ENCODE peak calls at places on chromosomes 12 and 14, in ten cellular contexts. G, V, Z, W, P, R, C, F, K and Y are unnamed samples.

GRCh38 chr14:77659822-77660221 is 43.4 kb upstream of the SPTLC2 start:
- DNase-seq in G (no peak), V (peak; percentile 32), Z (no peak), W (no peak), P (no peak), R (no peak), C (no peak), F (no peak), K (no peak), Y (no peak)

GRCh38 chr14:21894003-21894897 is 220.6 kb upstream of the OR4E1 start:
- DNase-seq in G (no peak), V (no peak), Z (no peak), W (no peak), P (no peak), R (peak; percentile 41), C (peak; percentile 9), F (peak; percentile 8), K (no peak), Y (peak; percentile 4)

GRCh38 chr14:94362614-94363133 is 25.7 kb downstream of the SERPINA1 start:
- DNase-seq in G (no peak), V (no peak), Z (no peak), W (no peak), P (no peak), R (no peak), C (no peak), F (no peak), K (no peak), Y (no peak)

GRCh38 chr12:12214201-12214600 is 52.6 kb downstream of the LRP6 start:
- DNase-seq in G (no peak), V (no peak), Z (no peak), W (no peak), P (no peak), R (no peak), C (no peak), F (no peak), K (no peak), Y (no peak)

GRCh38 chr12:127548123-127548553 is 718.8 kb upstream of the TMEM132C start:
- DNase-seq in G (no peak), V (peak; percentile 72), Z (no peak), W (peak; percentile 87), P (no peak), R (no peak), C (peak; percentile 19), F (no peak), K (no peak), Y (no peak)

GRCh38 chr12:57609781-57610552 is 1.3 kb upstream of the ARHGEF25 start:
- DNase-seq in G (peak; percentile 61), V (no peak), Z (no peak), W (no peak), P (no peak), R (no peak), C (no peak), F (no peak), K (peak; percentile 63), Y (no peak)

GRCh38 chr14:55849833-55850232 is 268.4 kb upstream of the PELI2 start:
- DNase-seq in G (no peak), V (no peak), Z (no peak), W (no peak), P (no peak), R (no peak), C (no peak), F (no peak), K (no peak), Y (no peak)

GRCh38 chr14:51860836-51861583 is 598 bp downstream of the GNG2 start:
- DNase-seq in G (no peak), V (peak; percentile 53), Z (no peak), W (no peak), P (no peak), R (no peak), C (peak; percentile 35), F (no peak), K (no peak), Y (no peak)

GRCh38 chr14:102659797-102660196 is 67.3 kb downstream of the RCOR1 start:
- DNase-seq in G (no peak), V (peak; percentile 75), Z (no peak), W (peak; percentile 68), P (no peak), R (peak; percentile 60), C (peak; percentile 74), F (no peak), K (no peak), Y (no peak)

GRCh38 chr12:15186593-15186992 is 34.6 kb downstream of the RERG start:
- DNase-seq in G (no peak), V (no peak), Z (no peak), W (no peak), P (no peak), R (peak; percentile 63), C (no peak), F (no peak), K (no peak), Y (no peak)

GRCh38 chr14:88551094-88551870 is 3.5 kb downstream of the PTPN21 start:
- DNase-seq in G (peak; percentile 73), V (peak; percentile 82), Z (peak; percentile 63), W (peak; percentile 84), P (peak; percentile 81), R (peak; percentile 93), C (peak; percentile 91), F (peak; percentile 83), K (peak; percentile 82), Y (no peak)

GRCh38 chr12:124593851-124594401 is 26.5 kb upstream of the NCOR2 start:
- DNase-seq in G (no peak), V (no peak), Z (no peak), W (no peak), P (no peak), R (no peak), C (no peak), F (no peak), K (no peak), Y (no peak)

GRCh38 chr12:77325505-77325904 is 260.1 kb upstream of the E2F7 start:
- DNase-seq in G (no peak), V (no peak), Z (no peak), W (no peak), P (peak; percentile 42), R (no peak), C (no peak), F (no peak), K (no peak), Y (no peak)

GRCh38 chr14:50262865-50263264 is 31.5 kb upstream of the SOS2 start:
- DNase-seq in G (no peak), V (no peak), Z (no peak), W (no peak), P (no peak), R (no peak), C (no peak), F (no peak), K (no peak), Y (no peak)

GRCh38 chr14:97634786-97635185 is 837.6 kb downstream of the VRK1 start:
- DNase-seq in G (no peak), V (no peak), Z (no peak), W (peak; percentile 25), P (no peak), R (peak; percentile 67), C (no peak), F (no peak), K (no peak), Y (no peak)

GRCh38 chr12:56434828-56435227 is 14.4 kb downstream of the TIMELESS start:
- DNase-seq in G (no peak), V (no peak), Z (no peak), W (peak; percentile 26), P (no peak), R (no peak), C (no peak), F (no peak), K (no peak), Y (no peak)

DNA sequence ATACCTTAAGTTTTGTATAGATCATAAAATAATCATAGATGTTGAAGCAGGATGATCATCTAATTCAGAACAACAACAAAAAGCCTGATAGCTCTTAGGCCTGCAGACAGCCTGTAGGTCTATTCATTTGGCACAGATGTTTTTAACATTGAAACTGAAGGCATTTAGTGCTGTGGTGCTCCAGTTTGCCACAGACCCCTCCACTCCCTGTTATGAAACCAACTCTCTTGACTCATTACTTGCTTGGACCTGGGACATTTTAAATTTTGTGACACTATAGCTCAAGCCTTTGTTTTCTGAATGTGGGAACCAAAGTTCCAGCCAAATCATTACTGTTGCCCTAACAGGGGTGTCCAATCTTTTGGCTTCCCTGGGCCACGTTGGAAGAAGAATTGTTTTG is 9.1 kb downstream of the PRKCH start:
- DNase-seq in G (no peak), V (no peak), Z (no peak), W (no peak), P (no peak), R (no peak), C (no peak), F (no peak), K (no peak), Y (no peak)
- H3K4me3 ChIP-seq in G (no peak overlapping the region), V (no peak overlapping the region), Z (no peak overlapping the region), W (no peak overlapping the region), P (no peak overlapping the region), R (no peak overlapping the region), C (no peak overlapping the region), F (no peak overlapping the region), K (no peak overlapping the region), Y (peak overlapping the region; percentile 35)

GRCh38 chr14:39109893-39110715 is 4.0 kb upstream of the GEMIN2 start:
- DNase-seq in G (no peak), V (no peak), Z (no peak), W (no peak), P (no peak), R (no peak), C (no peak), F (peak; percentile 61), K (no peak), Y (no peak)
- H3K4me3 ChIP-seq in G (no peak overlapping the region), V (no peak overlapping the region), Z (no peak overlapping the region), W (no peak overlapping the region), P (no peak overlapping the region), R (no peak overlapping the region), C (no peak overlapping the region), F (no peak overlapping the region), K (no peak overlapping the region), Y (no peak overlapping the region)

DNA sequence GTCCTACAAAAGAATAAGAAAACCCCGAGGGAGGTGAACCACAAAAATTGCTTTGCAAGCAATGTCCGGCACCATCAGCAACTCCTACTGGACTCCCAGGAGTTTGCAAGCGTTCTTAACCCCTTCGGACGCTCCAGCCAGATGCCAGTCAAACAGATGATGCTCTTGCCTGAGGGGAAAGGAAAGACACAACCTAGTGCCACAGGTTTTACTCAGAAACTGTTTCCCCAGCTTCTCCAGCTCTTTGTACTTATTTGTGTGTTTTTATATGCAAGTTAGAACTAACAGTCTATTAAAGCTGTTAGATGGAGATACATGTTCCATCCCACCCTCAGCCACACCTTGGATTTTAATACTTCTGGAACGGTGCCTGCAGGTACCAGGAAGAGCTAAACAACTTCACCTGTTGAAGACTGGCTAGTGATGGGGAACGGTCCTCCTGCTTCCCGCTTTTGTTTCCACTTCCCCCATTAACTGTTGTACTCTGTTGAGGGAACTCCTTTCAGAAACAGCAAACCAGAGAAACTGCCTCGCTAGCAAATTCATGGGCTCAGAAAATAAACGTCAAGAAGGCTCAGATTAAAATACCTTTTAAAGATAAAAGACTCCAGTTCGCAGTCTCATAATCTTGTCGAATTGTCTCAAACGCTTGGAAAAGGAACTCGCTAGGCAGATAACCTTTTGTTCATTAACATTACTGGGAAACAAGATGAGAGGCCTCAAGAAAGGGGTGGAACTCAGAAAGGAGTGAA is 1.1 kb upstream of the FERMT2 start:
- DNase-seq in G (peak; percentile 61), V (peak; percentile 80), Z (peak; percentile 66), W (peak; percentile 81), P (peak; percentile 31), R (peak; percentile 19), C (peak; percentile 92), F (no peak), K (peak; percentile 63), Y (no peak)
- H3K4me3 ChIP-seq in G (peak overlapping the region; percentile 96), V (peak overlapping the region; percentile 54), Z (peak overlapping the region; percentile 74), W (peak overlapping the region; percentile 76), P (peak overlapping the region; percentile 61), R (peak overlapping the region; percentile 65), C (peak overlapping the region; percentile 79), F (no peak overlapping the region), K (peak overlapping the region; percentile 60), Y (peak overlapping the region; percentile 50)

GRCh38 chr12:54412348-54412747 is 6.7 kb downstream of the ITGA5 start:
- DNase-seq in G (no peak), V (no peak), Z (no peak), W (no peak), P (no peak), R (no peak), C (no peak), F (no peak), K (no peak), Y (no peak)
- H3K4me3 ChIP-seq in G (no peak overlapping the region), V (no peak overlapping the region), Z (no peak overlapping the region), W (peak overlapping the region; percentile 13), P (no peak overlapping the region), R (no peak overlapping the region), C (no peak overlapping the region), F (no peak overlapping the region), K (no peak overlapping the region), Y (peak overlapping the region; percentile 53)